ENCODE peak calls at places on chromosome 1, in nine cellular contexts. J, E, V, I, D, P, W, C and A are unnamed samples.

GRCh38 chr1:117632269-117633067 is 26.6 kb downstream of the TENT5C start:
- DNase-seq in D (no peak), E (no peak), J (no peak), V (no peak), P (peak), C (no peak), W (no peak), I (no peak), A (no peak)

GRCh38 chr1:24901791-24902470 is 28.1 kb downstream of the RUNX3 start:
- DNase-seq in C (no peak), V (no peak), W (no peak), J (peak), E (no peak), P (no peak), I (no peak), D (no peak), A (no peak)

GRCh38 chr1:99529002-99529401 is 116.9 kb upstream of the PALMD start:
- DNase-seq in D (no peak), V (no peak), C (no peak), W (no peak), E (no peak), P (no peak), I (no peak), J (no peak), A (no peak)

GRCh38 chr1:25826571-25826970 is 6.8 kb downstream of the MTFR1L start:
- DNase-seq in P (no peak), W (no peak), V (no peak), J (no peak), E (no peak), D (no peak), I (no peak), C (no peak), A (no peak)

GRCh38 chr1:32891241-32891570 is 4.9 kb downstream of the HPCA start:
- DNase-seq in I (no peak), W (no peak), P (no peak), J (no peak), V (no peak), D (no peak), E (no peak), C (no peak), A (no peak)

GRCh38 chr1:3611170-3612019 is at the start of gene MEGF6:
- DNase-seq in D (no peak), I (peak), C (peak), W (peak), J (no peak), V (peak), E (no peak), P (peak), A (peak)

GRCh38 chr1:81327103-81327728 is 473.5 kb upstream of the ADGRL2 start:
- DNase-seq in I (no peak), W (no peak), E (no peak), V (no peak), P (no peak), J (no peak), D (no peak), C (no peak), A (no peak)

GRCh38 chr1:183808296-183809027 is 3.5 kb downstream of the RGL1 start:
- DNase-seq in I (no peak), P (no peak), E (no peak), C (no peak), J (no peak), V (no peak), W (no peak), D (no peak), A (no peak)

GRCh38 chr1:153357853-153358690 is at the start of gene S100A9:
- DNase-seq in J (no peak), I (no peak), D (no peak), C (no peak), E (peak), P (no peak), V (no peak), W (no peak), A (no peak)

GRCh38 chr1:71492298-71493041 is 411.6 kb upstream of the ZRANB2 start:
- DNase-seq in J (no peak), W (no peak), V (no peak), C (no peak), I (no peak), D (no peak), E (no peak), P (no peak), A (no peak)

GRCh38 chr1:174996474-174996873 is 3.3 kb upstream of the CACYBP start:
- DNase-seq in E (no peak), P (no peak), I (no peak), D (peak), V (peak), W (no peak), C (no peak), J (no peak), A (no peak)